ENCODE peak calls at places on chromosome 12, in five cellular contexts. W is stomach, E is tibial artery, P is thoracic aorta, X is osteoblast. V is an unnamed sample. For H3K4me1, the result is how much of the 10 kb centered on the place peaks cover.

GRCh38 chr12:53251477-53252348 is 16.4 kb upstream of the ESPL1 start:
- DNase-seq in E (peak), W (peak), X (peak), P (peak), V (peak)

GRCh38 chr12:72197790-72198189 is 74.4 kb upstream of the TRHDE start:
- DNase-seq in W (no peak), X (no peak), E (no peak), P (no peak), V (no peak)

GRCh38 chr12:124315316-124315924 is 20.5 kb downstream of the RFLNA start:
- DNase-seq in X (no peak), W (no peak), E (no peak), P (no peak), V (no peak)

GRCh38 chr12:111435661-111436201 is 30.0 kb downstream of the SH2B3 start:
- DNase-seq in E (no peak), W (no peak), P (no peak), X (peak), V (no peak)

GRCh38 chr12:124524231-124524925 is 43.0 kb downstream of the NCOR2 start:
- DNase-seq in X (peak), W (no peak), P (no peak), E (no peak), V (no peak)

GRCh38 chr12:115667116-115667515 is 610.4 kb downstream of the MED13L start:
- DNase-seq in P (no peak), W (no peak), X (no peak), E (no peak), V (no peak)

GRCh38 chr12:54229624-54230212 is 40.9 kb upstream of the SMUG1 start:
- DNase-seq in X (peak), E (no peak), W (no peak), P (no peak), V (no peak)

GRCh38 chr12:124305136-124305535 is 10.2 kb downstream of the RFLNA start:
- DNase-seq in P (no peak), X (peak), E (no peak), W (no peak), V (no peak)

GRCh38 chr12:34345801-34346200 is 323.5 kb downstream of the ALG10 start:
- DNase-seq in X (no peak), P (no peak), W (no peak), E (no peak), V (peak)

GRCh38 chr12:65526311-65526710 is 247.8 kb downstream of the MSRB3 start:
- DNase-seq in E (no peak), X (no peak), W (no peak), P (no peak), V (no peak)

GRCh38 chr12:85057370-85057963 is 21.3 kb downstream of the LRRIQ1 start:
- DNase-seq in P (no peak), E (no peak), W (no peak), X (no peak), V (peak)

GRCh38 chr12:99043319-99043914 is 398.3 kb downstream of the APAF1 start:
- DNase-seq in P (no peak), W (peak), X (no peak), E (no peak), V (peak)

GRCh38 chr12:33438890-33439586 is 581 bp downstream of the SYT10 start:
- DNase-seq in E (no peak), X (peak), W (no peak), P (no peak), V (no peak)

DNA sequence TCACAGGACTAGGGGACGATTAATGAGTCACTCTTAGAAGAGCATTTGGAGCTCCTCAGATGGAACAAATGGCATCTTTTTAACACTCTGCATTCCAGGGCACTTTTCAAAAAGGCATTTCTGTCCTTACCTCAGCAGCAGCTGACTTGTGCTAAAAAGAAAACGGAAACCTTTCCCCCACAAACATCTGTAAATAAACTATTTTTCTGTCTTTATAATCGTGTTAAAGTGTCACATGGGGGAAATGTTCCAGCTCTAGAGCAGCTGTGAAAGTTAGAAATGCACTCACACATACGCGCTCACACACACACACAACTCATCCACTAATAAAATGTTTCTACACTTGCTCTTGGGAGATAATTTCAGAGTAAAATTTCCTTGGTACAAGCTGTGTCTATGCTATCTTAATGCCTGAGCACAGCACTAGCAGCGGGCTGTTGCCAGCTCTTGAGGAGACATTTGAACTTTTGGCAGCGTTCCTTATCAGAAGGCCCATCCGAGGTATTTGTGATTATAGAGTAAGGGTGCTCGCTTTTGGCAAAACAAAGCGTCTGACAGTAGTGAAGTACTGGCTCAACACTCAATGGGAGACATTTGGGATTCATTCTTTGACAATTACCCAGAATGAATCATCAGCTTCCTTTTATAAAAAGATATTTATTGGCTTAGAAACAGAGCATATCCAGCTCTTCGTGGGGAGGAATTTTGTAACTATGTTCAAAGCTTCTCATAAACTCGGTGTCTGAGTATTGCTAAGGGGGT is 141.4 kb downstream of the PLXNC1 start:
- DNase-seq in X (peak), W (no peak), E (no peak), P (no peak), V (no peak)
- H3K4me3 ChIP-seq in X (no peak), W (no peak), E (no peak), P (no peak), V (no peak)

DNA sequence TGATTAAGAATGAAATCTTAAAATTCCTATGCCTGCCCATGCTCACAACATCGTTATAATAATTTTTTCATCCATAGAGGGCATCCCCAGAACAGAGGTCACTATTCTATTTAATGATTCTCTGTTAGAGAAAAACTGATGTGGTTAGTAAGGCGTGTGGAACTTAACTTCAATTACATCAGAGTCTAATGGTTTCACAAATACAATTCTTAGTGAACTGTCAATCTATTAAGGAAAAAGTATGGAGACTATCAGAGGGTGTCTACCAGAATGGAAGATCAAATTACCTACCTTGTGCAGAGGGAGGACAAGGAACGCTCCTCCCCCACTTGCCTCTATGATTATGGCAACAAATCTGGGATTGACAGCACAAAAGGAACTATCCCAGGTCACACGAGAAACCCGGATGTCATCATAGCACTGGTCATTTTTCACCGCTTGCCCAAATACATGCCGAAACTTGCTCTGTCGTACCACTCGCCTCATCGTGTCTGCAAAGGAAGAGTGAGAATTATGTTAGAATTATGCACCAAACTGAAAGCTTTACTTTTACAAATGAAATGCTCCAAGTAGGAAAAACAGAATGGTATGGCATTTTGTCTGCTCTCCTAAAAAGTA is 30.4 kb downstream of the CORO1C start:
- DNase-seq in W (no peak), P (no peak), X (no peak), E (no peak), V (no peak)
- H3K4me1 ChIP-seq in W (half or more), P (half or more), X (under half), E (half or more), V (under half)

GRCh38 chr12:45257185-45257585 is 41.3 kb downstream of the ANO6 start:
- DNase-seq in E (no peak), X (no peak), P (no peak), W (no peak), V (no peak)
- TF ChIP-seq CTCF in E (no peak), X (no peak), P (no peak), W (no peak), V (no peak)

DNA sequence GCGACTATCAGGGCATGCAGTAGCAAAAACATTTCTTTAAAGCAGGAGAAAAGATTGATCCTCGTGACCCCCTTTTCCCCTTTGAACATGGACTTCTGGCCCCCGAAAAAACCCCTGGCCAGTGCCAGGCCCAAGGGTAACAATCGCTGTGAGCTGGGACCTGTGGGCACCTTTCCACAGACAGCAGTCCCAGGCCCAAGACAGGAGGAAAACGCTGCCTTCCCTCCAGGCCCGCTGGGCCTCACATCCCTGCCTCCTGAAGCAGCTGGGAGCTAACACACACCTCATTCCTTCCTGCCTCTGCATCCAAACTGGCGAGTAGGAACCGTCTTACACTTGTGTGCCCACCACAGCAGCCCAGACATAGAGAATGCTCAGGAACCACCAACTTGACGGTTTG is 1.2 kb downstream of the VWF start:
- DNase-seq in E (peak), X (no peak), W (no peak), P (no peak), V (no peak)
- H3K4me3 ChIP-seq in E (peak), X (no peak), W (peak), P (peak), V (no peak)

GRCh38 chr12:57889541-57889989 is 43.0 kb upstream of the CTDSP2 start:
- DNase-seq in X (peak), W (no peak), E (peak), P (peak), V (no peak)
- H3K4me1 ChIP-seq in X (half or more), W (half or more), E (half or more), P (under half), V (under half)

DNA sequence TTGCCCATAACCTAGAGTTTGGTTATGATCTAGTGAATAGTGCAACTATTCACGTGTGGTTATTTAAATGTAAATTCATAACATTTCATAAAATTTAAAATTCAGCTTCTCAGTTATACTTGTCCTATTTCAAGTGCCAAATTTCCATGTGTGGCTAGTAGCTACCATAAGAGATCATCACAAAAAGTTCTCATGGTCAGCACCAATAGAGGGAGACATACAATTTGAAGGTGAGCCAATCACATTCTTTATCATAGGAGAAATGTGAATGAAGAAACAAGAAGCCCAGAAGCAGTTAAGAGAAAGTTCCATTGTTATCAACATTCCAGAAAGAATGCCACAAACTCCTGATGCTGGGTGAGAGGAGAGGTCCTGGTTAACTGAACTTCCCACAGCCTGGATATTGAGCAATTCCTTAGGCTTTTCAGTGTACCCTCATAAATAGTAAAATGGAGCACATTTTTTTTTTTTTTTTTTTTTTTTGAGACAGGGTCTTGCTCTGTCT is 892.9 kb upstream of the USP15 start:
- DNase-seq in X (no peak), P (no peak), E (no peak), W (no peak), V (no peak)
- TF ChIP-seq CTCF in X (no peak), P (no peak), E (no peak), W (no peak), V (no peak)

GRCh38 chr12:14216405-14217294 is 148.8 kb upstream of the ATF7IP start:
- DNase-seq in W (no peak), E (no peak), X (no peak), P (no peak), V (no peak)
- H3K4me3 ChIP-seq in W (peak), E (peak), X (peak), P (peak), V (no peak)